ENCODE peak calls at places on chromosomes 5 and 9, in six cellular contexts. D is H9, U is neuronal stem cell, P is IMR-90, G is trophoblast cell, T is H1. W is an unnamed sample.
A peak's percentile ranks its signal among the peaks of the same experiment; 100 is the strongest.

GRCh38 chr9:113931140-113931539 is 55.0 kb downstream of the ZNF618 start:
- DNase-seq in U (no peak), G (no peak), P (no peak), D (no peak), T (peak; percentile 19), W (no peak)

GRCh38 chr5:33166522-33166921 is 274.2 kb upstream of the TARS1 start:
- DNase-seq in D (peak; percentile 38), P (no peak), T (peak; percentile 50), G (no peak), U (no peak), W (peak; percentile 22)

GRCh38 chr5:181281077-181281983 is 20.4 kb upstream of the TRIM52 start:
- DNase-seq in D (peak; percentile 94), T (peak; percentile 85), P (no peak), U (peak; percentile 93), G (peak; percentile 95), W (peak; percentile 99)

GRCh38 chr9:75088646-75089368 is 493 bp downstream of the OSTF1 start:
- DNase-seq in T (peak; percentile 52), D (peak; percentile 39), U (no peak), G (peak; percentile 77), P (peak; percentile 68), W (peak; percentile 89)

GRCh38 chr5:111563041-111563822 is 50.9 kb upstream of the STARD4 start:
- DNase-seq in U (no peak), D (no peak), T (no peak), G (no peak), P (peak; percentile 90), W (no peak)

GRCh38 chr5:68134669-68135313 is 80.8 kb upstream of the PIK3R1 start:
- DNase-seq in D (no peak), P (no peak), G (no peak), T (no peak), U (no peak), W (no peak)

GRCh38 chr5:68920888-68921287 is 172.9 kb upstream of the SLC30A5 start:
- DNase-seq in U (no peak), T (no peak), D (no peak), G (no peak), P (no peak), W (no peak)

GRCh38 chr5:112418412-112419049 is 546 bp downstream of the EPB41L4A start:
- DNase-seq in T (no peak), U (peak; percentile 15), P (no peak), D (peak; percentile 42), G (peak; percentile 5), W (peak; percentile 58)

GRCh38 chr5:5042786-5043185 is 97.3 kb upstream of the ADAMTS16 start:
- DNase-seq in T (no peak), U (no peak), P (no peak), G (no peak), D (no peak), W (no peak)

GRCh38 chr5:79236970-79237734 is 1.2 kb downstream of the JMY start:
- DNase-seq in D (peak; percentile 59), G (peak; percentile 45), T (peak; percentile 77), U (peak; percentile 29), P (peak; percentile 45), W (peak; percentile 79)

GRCh38 chr5:14871573-14872069 is at the start of gene ANKH:
- DNase-seq in T (peak; percentile 68), G (peak; percentile 53), P (peak; percentile 69), U (peak; percentile 70), D (peak; percentile 72), W (peak; percentile 83)

GRCh38 chr5:172144291-172144815 is 43.7 kb downstream of the STK10 start:
- DNase-seq in U (no peak), D (no peak), G (peak; percentile 92), T (no peak), P (peak; percentile 41), W (peak; percentile 82)

GRCh38 chr5:157328277-157328912 is 62.5 kb downstream of the CYFIP2 start:
- DNase-seq in D (peak; percentile 77), P (peak; percentile 81), T (peak; percentile 54), G (peak; percentile 47), U (peak; percentile 51), W (peak; percentile 89)

GRCh38 chr9:34521406-34522045 is 1.3 kb downstream of the ENHO start:
- DNase-seq in D (no peak), T (no peak), P (no peak), U (no peak), G (no peak), W (no peak)

GRCh38 chr9:94899464-94900221 is 173.1 kb downstream of the AOPEP start:
- DNase-seq in P (no peak), D (no peak), T (no peak), U (no peak), G (no peak), W (no peak)

GRCh38 chr5:90022711-90023053 is 386.9 kb downstream of the CETN3 start:
- DNase-seq in D (no peak), P (no peak), G (no peak), U (no peak), T (no peak), W (no peak)

GRCh38 chr5:114678778-114679177 is 316.9 kb downstream of the KCNN2 start:
- DNase-seq in U (no peak), P (no peak), T (no peak), G (no peak), D (no peak), W (peak; percentile 23)

GRCh38 chr5:69305512-69305911 is 27.1 kb downstream of the CCDC125 start:
- DNase-seq in D (no peak), T (no peak), P (no peak), G (peak; percentile 90), U (no peak), W (no peak)

GRCh38 chr5:96370981-96371380 is 62.1 kb downstream of the PCSK1 start:
- DNase-seq in G (no peak), D (no peak), U (no peak), P (no peak), T (no peak), W (no peak)

GRCh38 chr5:139925650-139926640 is 117.2 kb downstream of the NRG2 start:
- DNase-seq in D (no peak), G (no peak), U (no peak), T (peak; percentile 38), P (no peak), W (no peak)

GRCh38 chr9:93962561-93963440 is 7.6 kb upstream of the BARX1 start:
- DNase-seq in P (peak; percentile 78), D (peak; percentile 72), U (peak; percentile 81), G (peak; percentile 84), T (peak; percentile 80), W (peak; percentile 80)

GRCh38 chr5:58009754-58010153 is 450.1 kb downstream of the PLK2 start:
- DNase-seq in D (no peak), U (no peak), T (no peak), G (no peak), P (no peak), W (no peak)

GRCh38 chr9:710951-711745 is 130.3 kb upstream of the DMRT1 start:
- DNase-seq in G (no peak), P (no peak), U (no peak), T (no peak), D (no peak), W (no peak)

GRCh38 chr9:132647355-132647754 is 22.4 kb downstream of the DDX31 start:
- DNase-seq in G (peak; percentile 36), D (no peak), U (no peak), P (peak; percentile 100), T (no peak), W (no peak)

GRCh38 chr5:160242140-160242539 is 12.8 kb downstream of the FABP6 start:
- DNase-seq in P (no peak), T (no peak), D (no peak), G (no peak), U (no peak), W (no peak)

GRCh38 chr9:131720330-131720729 is 19.5 kb downstream of the RAPGEF1 start:
- DNase-seq in U (no peak), T (no peak), D (no peak), P (no peak), G (no peak), W (no peak)

GRCh38 chr5:96342581-96342980 is 90.5 kb downstream of the PCSK1 start:
- DNase-seq in G (peak; percentile 60), D (no peak), T (no peak), P (no peak), U (no peak), W (no peak)

GRCh38 chr9:128192601-128193371 is 1.4 kb upstream of the CIZ1 start:
- DNase-seq in G (peak; percentile 94), T (no peak), U (no peak), D (no peak), P (peak; percentile 60), W (peak; percentile 46)

GRCh38 chr9:130432362-130432761 is 12.4 kb upstream of the ASS1 start:
- DNase-seq in U (no peak), T (no peak), D (no peak), P (no peak), G (peak; percentile 52), W (no peak)
- H3K23ac ChIP-seq in U (peak overlapping the region; percentile 90), T (no peak overlapping the region), D (no peak overlapping the region), P (no peak overlapping the region), G (no peak overlapping the region), W (no peak overlapping the region)

DNA sequence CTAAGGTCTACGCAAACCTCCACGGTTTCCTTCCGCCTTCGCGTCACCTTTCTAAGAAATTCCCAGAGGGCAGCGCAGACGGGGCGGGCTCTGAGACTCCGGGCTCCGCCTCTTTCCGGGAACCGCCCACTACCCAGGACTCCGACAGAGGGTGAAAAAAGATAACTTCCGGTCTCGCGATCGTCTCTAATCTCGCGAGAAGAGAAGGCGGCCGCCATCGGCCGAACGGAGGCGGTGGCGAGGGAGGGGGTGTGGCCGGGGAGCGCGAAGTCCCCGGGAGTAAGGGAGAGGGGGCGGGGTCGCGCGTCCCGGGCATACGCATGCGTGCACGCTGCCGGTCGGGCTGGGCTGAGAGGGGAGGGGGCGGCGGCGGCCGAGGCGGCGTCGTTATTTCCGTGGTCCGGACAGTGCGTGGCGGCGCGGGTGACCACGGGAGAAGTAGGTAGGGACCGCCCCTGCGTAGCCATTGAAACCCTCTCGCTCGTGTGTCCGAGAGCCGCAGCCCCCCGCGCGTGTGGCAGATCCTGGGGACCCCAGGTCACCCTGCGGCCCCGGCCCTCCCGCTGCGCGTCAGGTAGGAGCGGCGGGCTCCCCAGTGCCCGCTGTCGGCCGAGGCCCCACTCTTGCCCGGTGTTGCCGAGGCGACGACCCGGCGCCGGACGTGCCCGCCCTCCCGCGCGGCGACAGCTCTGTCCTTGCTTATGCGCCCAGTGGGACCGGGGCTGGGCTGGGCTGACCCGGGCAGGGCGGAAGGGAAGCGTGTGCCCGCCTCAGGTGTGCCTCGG is at the start of gene NAA35:
- DNase-seq in D (peak; percentile 98), U (peak; percentile 99), T (peak; percentile 99), G (peak; percentile 100), P (peak; percentile 97), W (peak; percentile 99)
- H3K23ac ChIP-seq in D (no peak within 1 kb of the TSS), U (peak within 1 kb of the TSS; percentile 98), T (no peak within 1 kb of the TSS), G (no peak within 1 kb of the TSS), P (peak within 1 kb of the TSS; percentile 72), W (peak within 1 kb of the TSS; percentile 54)

GRCh38 chr5:129631946-129632345 is 115.9 kb upstream of the MINAR2 start:
- DNase-seq in D (no peak), G (no peak), P (no peak), U (no peak), T (no peak), W (no peak)

DNA sequence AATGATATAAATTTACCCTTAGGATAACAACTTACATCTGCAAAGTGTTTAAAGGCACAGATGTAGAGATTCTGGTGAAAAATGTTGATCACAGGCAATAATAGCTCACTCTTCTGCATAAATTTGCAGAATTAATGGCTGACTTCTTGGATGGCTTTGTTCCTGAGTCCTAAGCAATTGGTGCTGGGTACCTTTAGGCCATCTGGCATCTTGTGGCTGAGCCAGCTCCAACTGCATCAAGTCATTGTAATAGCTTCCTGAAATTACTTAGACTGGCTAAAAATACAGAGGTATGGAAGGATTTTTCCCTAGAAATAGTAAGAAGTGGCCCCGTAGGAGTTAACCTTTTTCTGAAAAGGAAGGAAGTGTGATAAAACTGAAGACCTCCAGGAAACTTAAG is 118.3 kb upstream of the MINAR2 start:
- DNase-seq in P (no peak), U (no peak), G (no peak), D (no peak), T (no peak), W (no peak)
- H3K23ac ChIP-seq in P (no peak overlapping the region), U (no peak overlapping the region), G (no peak overlapping the region), D (no peak overlapping the region), T (no peak overlapping the region), W (no peak overlapping the region)

GRCh38 chr5:13029211-13029610 is 915.3 kb downstream of the DNAH5 start:
- DNase-seq in U (no peak), P (no peak), T (no peak), G (no peak), D (no peak), W (no peak)
- H3K23ac ChIP-seq in U (no peak overlapping the region), P (no peak overlapping the region), T (no peak overlapping the region), G (no peak overlapping the region), D (no peak overlapping the region), W (no peak overlapping the region)

W was measured in mesendoderm.